ENCODE peak calls at places on chromosomes 12 and 14, in five cellular contexts. S is endothelial cell of umbilical vein, V is transverse colon, J is HL-60, N is breast epithelium. R is an unnamed sample.

GRCh38 chr12:98373982-98374381 is 141.4 kb upstream of the TMPO start:
- DNase-seq in S (no peak), V (no peak), N (no peak), J (no peak), R (no peak)

GRCh38 chr12:71045781-71046180 is 112.0 kb downstream of the TSPAN8 start:
- DNase-seq in N (no peak), V (no peak), J (no peak), S (peak), R (no peak)

GRCh38 chr12:1936406-1937320 is 18.2 kb upstream of the CACNA2D4 start:
- DNase-seq in V (peak), J (no peak), S (peak), N (no peak), R (no peak)

GRCh38 chr14:74963705-74964271 is 8.4 kb upstream of the PGF start:
- DNase-seq in N (peak), S (no peak), J (no peak), V (no peak), R (no peak)

GRCh38 chr14:95189400-95190162 is 32.3 kb upstream of the DICER1 start:
- DNase-seq in N (no peak), V (no peak), J (no peak), S (no peak), R (no peak)

GRCh38 chr12:46569826-46570390 is 197.3 kb upstream of the SLC38A2 start:
- DNase-seq in V (no peak), S (no peak), N (no peak), J (no peak), R (no peak)

GRCh38 chr12:51421266-51421884 is 3.3 kb upstream of the SLC4A8 start:
- DNase-seq in S (peak), J (peak), V (peak), N (peak), R (peak)

GRCh38 chr12:28033538-28033915 is 61.0 kb upstream of the PTHLH start:
- DNase-seq in V (no peak), S (no peak), N (no peak), J (no peak), R (no peak)

GRCh38 chr12:14714437-14714836 is 18.0 kb upstream of the GUCY2C start:
- DNase-seq in J (no peak), S (no peak), V (no peak), N (no peak), R (no peak)

GRCh38 chr12:132282950-132283771 is 46.2 kb downstream of the GALNT9 start:
- DNase-seq in J (no peak), N (no peak), S (no peak), V (no peak), R (no peak)

GRCh38 chr12:109057376-109057775 is 5.0 kb downstream of the USP30 start:
- DNase-seq in S (no peak), N (no peak), J (no peak), V (no peak), R (no peak)

GRCh38 chr14:59186316-59186715 is 2.2 kb upstream of the DAAM1 start:
- DNase-seq in S (no peak), N (no peak), V (no peak), J (no peak), R (no peak)

GRCh38 chr14:32757568-32757967 is 181.1 kb upstream of the NPAS3 start:
- DNase-seq in V (no peak), J (no peak), S (no peak), N (no peak), R (no peak)

GRCh38 chr12:91274886-91275285 is 92.3 kb upstream of the DCN start:
- DNase-seq in N (no peak), V (no peak), J (no peak), S (peak), R (no peak)

GRCh38 chr12:111248221-111248620 is 120.7 kb downstream of the PHETA1 start:
- DNase-seq in S (no peak), V (no peak), N (no peak), J (peak), R (no peak)

GRCh38 chr12:131896080-131896810 is 1.8 kb downstream of the ULK1 start:
- DNase-seq in N (peak), S (peak), V (peak), J (peak), R (peak)

GRCh38 chr12:31300341-31300740 is 25.6 kb downstream of the SINHCAF start:
- DNase-seq in S (no peak), J (no peak), N (no peak), V (no peak), R (no peak)

DNA sequence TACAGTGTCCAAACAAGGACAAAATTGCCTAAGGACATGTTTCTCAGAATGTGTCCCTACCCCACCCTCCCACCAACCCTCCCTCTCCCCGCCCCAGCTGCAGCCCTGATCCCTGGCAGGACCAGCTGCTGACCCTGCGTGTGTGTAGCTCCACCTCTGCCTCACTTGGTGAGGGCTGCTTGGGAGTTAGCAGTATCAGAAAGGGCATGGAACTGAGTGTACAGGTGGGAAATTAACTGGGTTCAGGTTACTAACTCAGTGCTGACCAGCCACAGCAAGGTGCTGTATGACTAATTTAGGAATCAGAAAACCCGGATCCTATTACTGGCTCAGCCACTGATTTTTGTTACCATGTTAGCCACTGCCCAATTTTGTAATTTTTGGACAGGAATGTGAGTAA is 11.3 kb upstream of the PLEKHD1 start:
- DNase-seq in S (no peak), N (no peak), J (no peak), V (no peak), R (no peak)
- TF ChIP-seq POLR2AphosphoS5 in S (no peak), N (no peak), J (no peak), V (no peak), R (no peak)

GRCh38 chr12:64404470-64405446 is 566 bp downstream of the XPOT start:
- DNase-seq in V (peak), J (peak), N (no peak), S (peak), R (no peak)

GRCh38 chr12:64402181-64402580 is 2.0 kb upstream of the XPOT start:
- DNase-seq in J (no peak), N (no peak), V (no peak), S (no peak), R (no peak)

GRCh38 chr12:64395739-64396138 is 5.2 kb upstream of the C12orf56 start:
- DNase-seq in J (no peak), N (no peak), S (peak), V (no peak), R (no peak)

GRCh38 chr12:64403708-64404469 is at the start of gene XPOT:
- DNase-seq in N (peak), J (peak), S (peak), V (peak), R (peak)

GRCh38 chr12:64400041-64400440 is 4.2 kb upstream of the XPOT start:
- DNase-seq in N (no peak), V (no peak), J (no peak), S (no peak), R (no peak)
- TF ChIP-seq POLR2AphosphoS5 in N (no peak), V (no peak), J (no peak), S (no peak), R (no peak)

GRCh38 chr12:102234599-102234998 is 37.0 kb upstream of the PMCH start:
- DNase-seq in N (no peak), J (no peak), S (no peak), V (no peak), R (no peak)

GRCh38 chr12:102227954-102228353 is 30.3 kb upstream of the PMCH start:
- DNase-seq in S (no peak), N (no peak), V (no peak), J (no peak), R (no peak)

GRCh38 chr12:102232446-102232845 is 34.8 kb upstream of the PMCH start:
- DNase-seq in V (no peak), N (peak), J (no peak), S (no peak), R (no peak)
- TF ChIP-seq POLR2AphosphoS5 in V (no peak), N (peak), J (no peak), S (no peak), R (no peak)

GRCh38 chr12:119180380-119181040 is 1.8 kb downstream of the HSPB8 start:
- DNase-seq in N (no peak), J (no peak), V (peak), S (peak), R (no peak)
- TF ChIP-seq POLR2AphosphoS5 in N (no peak), J (no peak), V (peak), S (no peak), R (peak)

DNA sequence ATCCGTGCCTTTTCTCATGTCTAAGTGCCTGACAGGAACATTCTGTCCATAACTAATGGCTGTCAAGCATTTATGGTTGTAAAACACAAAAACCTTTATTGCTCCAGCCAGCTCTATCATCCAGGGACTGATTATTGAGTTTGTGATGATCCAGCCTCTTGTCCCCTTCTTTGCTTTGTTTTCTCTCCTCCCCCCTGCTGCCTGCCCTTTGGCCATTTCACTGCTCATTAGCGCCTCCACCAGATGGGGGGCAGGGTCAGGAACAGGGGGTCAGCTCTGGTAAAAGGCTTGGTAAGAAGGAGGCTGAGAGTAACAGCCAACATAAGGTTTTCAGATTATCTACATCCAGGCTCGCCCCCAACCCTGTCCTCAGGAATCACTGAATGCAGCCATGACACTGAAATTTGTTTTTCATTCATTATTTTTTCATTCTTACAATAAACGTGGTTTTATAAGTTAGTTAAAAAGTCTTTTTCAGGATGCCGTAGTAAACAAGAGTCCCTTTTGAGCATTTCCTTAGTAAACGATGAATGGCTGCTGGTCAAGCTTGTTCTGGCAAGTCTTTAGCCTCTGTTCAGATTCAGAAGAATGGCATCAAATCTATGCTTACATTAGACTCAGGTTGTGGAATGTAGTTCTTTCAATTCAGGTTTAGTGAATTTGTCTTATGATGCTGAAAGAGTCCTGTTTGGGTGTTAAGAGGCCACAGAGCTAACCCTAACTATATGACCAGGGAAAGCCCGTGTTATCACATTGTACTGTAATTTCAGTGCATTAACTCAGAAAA is 21.7 kb downstream of the HMGA2 start:
- DNase-seq in S (no peak), N (no peak), V (no peak), J (no peak), R (no peak)
- TF ChIP-seq POLR2AphosphoS5 in S (peak), N (no peak), V (no peak), J (no peak), R (no peak)